ENCODE peak calls at places on chromosomes 6 and 20, in ten cellular contexts. L is CD4-positive, alpha-beta T cell; Z is heart left ventricle; R is K562; I is uterus; S is GM12878; M is H9; X is caudate nucleus; B is fibroblast of lung; Q is pancreas. W is an unnamed sample.

GRCh38 chr6:156980515-156980914 is 203.3 kb downstream of the ARID1B start:
- DNase-seq in L (no peak), Z (no peak), R (no peak), I (no peak), S (no peak), M (peak), X (no peak), B (no peak), Q (no peak), W (no peak)

GRCh38 chr20:21303872-21304586 is 898 bp downstream of the XRN2 start:
- DNase-seq in L (no peak), Z (no peak), R (no peak), I (no peak), S (no peak), M (no peak), X (no peak), B (peak), Q (no peak), W (no peak)

GRCh38 chr6:166106076-166106686 is 61.5 kb downstream of the TBXT start:
- DNase-seq in L (peak), Z (peak), R (peak), I (peak), S (peak), M (peak), X (no peak), B (peak), Q (peak), W (peak)

GRCh38 chr6:10740061-10740460 is 7.5 kb upstream of the TMEM14B start:
- DNase-seq in L (no peak), Z (no peak), R (no peak), I (no peak), S (no peak), M (no peak), X (no peak), B (no peak), Q (no peak), W (no peak)

GRCh38 chr6:74087898-74088297 is 391.9 kb downstream of the CD109 start:
- DNase-seq in L (no peak), Z (no peak), R (no peak), I (no peak), S (no peak), M (no peak), X (no peak), B (peak), Q (no peak), W (no peak)

GRCh38 chr6:41728954-41729353 is 6.5 kb downstream of the TFEB start:
- DNase-seq in L (no peak), Z (peak), R (no peak), I (no peak), S (no peak), M (no peak), X (no peak), B (no peak), Q (no peak), W (no peak)

GRCh38 chr20:35451295-35451694 is 4.1 kb upstream of the CEP250 start:
- DNase-seq in L (no peak), Z (no peak), R (no peak), I (no peak), S (no peak), M (no peak), X (no peak), B (no peak), Q (no peak), W (no peak)

GRCh38 chr6:64694356-64694755 is 1012.7 kb downstream of the EYS start:
- DNase-seq in L (no peak), Z (no peak), R (no peak), I (no peak), S (no peak), M (no peak), X (no peak), B (no peak), Q (no peak), W (no peak)

GRCh38 chr6:126170875-126171489 is 168.9 kb upstream of the CENPW start:
- DNase-seq in L (no peak), Z (no peak), R (peak), I (no peak), S (peak), M (no peak), X (no peak), B (peak), Q (no peak), W (no peak)

GRCh38 chr6:39312912-39313525 is 1.2 kb downstream of the KCNK17 start:
- DNase-seq in L (no peak), Z (peak), R (no peak), I (no peak), S (no peak), M (peak), X (no peak), B (no peak), Q (no peak), W (no peak)

GRCh38 chr6:39313526-39314272 is 520 bp downstream of the KCNK17 start:
- DNase-seq in L (no peak), Z (peak), R (no peak), I (no peak), S (no peak), M (peak), X (no peak), B (no peak), Q (peak), W (no peak)

GRCh38 chr6:39309942-39310531 is 4.2 kb downstream of the KCNK17 start:
- DNase-seq in L (peak), Z (peak), R (peak), I (peak), S (no peak), M (peak), X (peak), B (peak), Q (peak), W (peak)

GRCh38 chr6:39307462-39307861 is 6.8 kb downstream of the KCNK17 start:
- DNase-seq in L (no peak), Z (no peak), R (no peak), I (no peak), S (no peak), M (no peak), X (no peak), B (no peak), Q (no peak), W (no peak)

DNA sequence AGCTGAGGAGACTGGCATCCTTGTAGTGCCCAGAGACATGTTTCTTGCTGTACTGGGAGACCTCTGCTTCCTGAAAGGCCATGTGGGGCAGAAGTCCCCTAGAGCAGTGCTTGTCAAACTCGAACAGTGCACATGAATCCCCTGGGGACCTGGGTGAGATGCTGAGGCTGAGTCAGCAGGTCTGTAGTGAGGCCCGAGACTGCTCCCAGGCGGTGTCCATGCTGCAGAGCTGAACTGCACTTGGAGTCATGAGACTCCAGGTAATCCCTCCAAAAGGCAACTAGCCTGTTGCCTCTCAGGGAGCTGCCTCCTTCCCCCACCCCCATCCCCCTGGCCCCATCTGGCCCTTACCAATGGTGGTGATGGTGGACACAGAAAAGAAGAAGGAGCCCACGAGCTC is 3.7 kb downstream of the KCNK17 start:
- DNase-seq in L (no peak), Z (no peak), R (no peak), I (no peak), S (no peak), M (no peak), X (no peak), B (no peak), Q (no peak), W (no peak)
- H3K27ac ChIP-seq in L (no peak), Z (no peak), R (no peak), I (no peak), S (no peak), M (no peak), X (no peak), B (no peak), Q (no peak), W (no peak)

GRCh38 chr20:17844549-17845298 is 123.9 kb downstream of the SNX5 start:
- DNase-seq in L (no peak), Z (no peak), R (no peak), I (no peak), S (no peak), M (no peak), X (no peak), B (no peak), Q (peak), W (no peak)

GRCh38 chr20:17848249-17848648 is 120.3 kb downstream of the SNX5 start:
- DNase-seq in L (no peak), Z (no peak), R (no peak), I (no peak), S (no peak), M (no peak), X (no peak), B (no peak), Q (no peak), W (no peak)

GRCh38 chr20:17844133-17844429 is 124.5 kb downstream of the SNX5 start:
- DNase-seq in L (no peak), Z (no peak), R (no peak), I (no peak), S (no peak), M (no peak), X (no peak), B (no peak), Q (no peak), W (no peak)

GRCh38 chr20:17843246-17844132 is 125.1 kb downstream of the SNX5 start:
- DNase-seq in L (no peak), Z (peak), R (no peak), I (peak), S (no peak), M (no peak), X (no peak), B (peak), Q (peak), W (no peak)

GRCh38 chr20:17845701-17846475 is 122.7 kb downstream of the SNX5 start:
- DNase-seq in L (no peak), Z (no peak), R (no peak), I (no peak), S (no peak), M (no peak), X (no peak), B (peak), Q (peak), W (no peak)
- H3K27ac ChIP-seq in L (no peak), Z (peak), R (no peak), I (no peak), S (no peak), M (no peak), X (no peak), B (peak), Q (no peak), W (no peak)

DNA sequence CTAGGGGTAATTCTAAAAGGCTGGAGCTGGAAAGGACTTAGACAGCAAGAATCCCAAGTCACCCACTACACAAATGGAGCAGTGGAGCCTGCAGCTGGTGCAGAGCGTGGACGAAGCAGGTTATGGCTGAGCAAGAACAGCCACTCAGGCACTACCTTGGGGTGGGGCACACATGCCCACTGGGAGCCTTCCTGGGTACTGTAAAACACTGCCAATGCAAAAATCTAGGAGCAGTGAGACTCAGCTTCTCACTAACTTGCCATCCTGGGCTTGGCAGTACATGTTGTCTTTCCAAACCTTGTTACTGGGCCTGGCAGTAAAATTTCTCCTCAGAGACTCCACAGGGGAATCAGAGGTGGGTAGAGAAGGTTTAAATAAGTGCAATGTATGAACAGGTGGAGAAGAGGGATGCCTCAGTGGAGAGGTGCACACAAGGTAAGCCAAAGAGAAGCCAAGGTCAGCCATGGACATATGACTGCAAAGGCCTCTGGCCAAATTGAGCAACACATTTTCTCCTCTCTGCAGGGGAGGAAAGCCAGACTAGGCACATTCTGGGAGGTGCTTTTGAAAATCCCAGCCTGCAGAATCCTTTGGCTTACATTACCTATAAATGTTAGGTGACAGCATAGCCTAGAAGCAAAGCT is 105.6 kb downstream of the TNFRSF21 start:
- DNase-seq in L (no peak), Z (no peak), R (no peak), I (no peak), S (no peak), M (no peak), X (no peak), B (no peak), Q (no peak), W (no peak)
- H3K27ac ChIP-seq in L (no peak), Z (no peak), R (no peak), I (no peak), S (no peak), M (no peak), X (no peak), B (no peak), Q (no peak), W (no peak)

GRCh38 chr6:31534011-31534410 is 5.2 kb downstream of the MCCD1 start:
- DNase-seq in L (no peak), Z (no peak), R (no peak), I (no peak), S (no peak), M (no peak), X (no peak), B (no peak), Q (no peak), W (no peak)
- H3K27ac ChIP-seq in L (no peak), Z (no peak), R (no peak), I (no peak), S (no peak), M (no peak), X (no peak), B (no peak), Q (no peak), W (no peak)

DNA sequence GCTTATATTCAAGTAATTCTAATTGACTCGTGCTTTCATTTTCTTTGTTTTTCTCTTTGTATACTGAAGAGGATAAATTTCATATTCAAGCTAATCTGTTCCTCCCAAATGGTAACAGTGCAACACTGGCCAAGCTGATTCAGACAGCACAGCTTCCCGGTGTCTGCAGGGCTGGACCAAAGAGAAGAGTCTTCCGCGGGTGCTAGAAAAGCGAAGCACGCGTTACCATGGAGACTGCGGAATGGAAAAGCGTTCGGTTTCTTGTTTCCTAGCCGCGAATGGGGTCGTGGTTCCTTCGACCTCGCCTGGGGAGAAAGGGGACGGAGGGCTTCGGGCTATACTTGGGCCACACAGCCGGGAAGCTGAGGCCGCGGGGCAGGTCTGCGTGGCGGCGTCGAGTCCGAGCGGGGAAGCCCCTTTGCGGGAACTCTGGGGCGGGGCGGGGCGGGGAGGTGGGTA is 6.2 kb upstream of the ZNF311 start:
- DNase-seq in L (peak), Z (no peak), R (peak), I (peak), S (no peak), M (peak), X (no peak), B (peak), Q (no peak), W (no peak)
- H3K27ac ChIP-seq in L (no peak), Z (peak), R (peak), I (peak), S (no peak), M (no peak), X (no peak), B (peak), Q (no peak), W (no peak)

GRCh38 chr20:56422131-56422823 is 10.2 kb downstream of the CASS4 start:
- DNase-seq in L (no peak), Z (no peak), R (peak), I (no peak), S (no peak), M (no peak), X (no peak), B (peak), Q (no peak), W (no peak)

GRCh38 chr20:56420940-56421688 is 9.1 kb downstream of the CASS4 start:
- DNase-seq in L (no peak), Z (no peak), R (peak), I (no peak), S (no peak), M (no peak), X (no peak), B (no peak), Q (no peak), W (no peak)

GRCh38 chr20:56417911-56418310 is 5.9 kb downstream of the CASS4 start:
- DNase-seq in L (no peak), Z (no peak), R (no peak), I (no peak), S (no peak), M (no peak), X (no peak), B (no peak), Q (no peak), W (no peak)

GRCh38 chr20:56418385-56418861 is 6.4 kb downstream of the CASS4 start:
- DNase-seq in L (no peak), Z (no peak), R (peak), I (no peak), S (no peak), M (no peak), X (no peak), B (no peak), Q (no peak), W (no peak)

DNA sequence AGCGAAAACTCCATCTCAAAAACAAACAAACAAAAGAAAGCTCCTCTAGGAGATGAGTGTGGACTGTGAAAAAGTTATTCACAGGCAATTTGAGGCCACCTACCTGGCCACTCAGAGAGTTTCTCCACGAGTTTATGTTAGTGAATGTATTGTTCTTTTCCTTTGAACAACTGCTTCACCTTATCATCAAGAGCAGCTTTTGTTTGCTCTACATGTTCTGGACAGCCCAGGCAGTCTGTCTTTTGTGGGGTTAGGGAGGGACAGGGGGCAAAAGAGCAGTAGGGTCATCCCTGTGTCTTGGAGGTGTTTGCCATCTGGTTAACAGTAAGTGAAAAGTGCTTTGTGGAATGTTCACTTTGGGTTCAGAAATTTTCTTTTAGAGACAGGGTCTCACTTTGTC is 8.0 kb downstream of the CASS4 start:
- DNase-seq in L (no peak), Z (no peak), R (peak), I (no peak), S (no peak), M (no peak), X (no peak), B (no peak), Q (no peak), W (no peak)
- H3K27ac ChIP-seq in L (peak), Z (peak), R (peak), I (no peak), S (no peak), M (no peak), X (peak), B (no peak), Q (no peak), W (no peak)

DNA sequence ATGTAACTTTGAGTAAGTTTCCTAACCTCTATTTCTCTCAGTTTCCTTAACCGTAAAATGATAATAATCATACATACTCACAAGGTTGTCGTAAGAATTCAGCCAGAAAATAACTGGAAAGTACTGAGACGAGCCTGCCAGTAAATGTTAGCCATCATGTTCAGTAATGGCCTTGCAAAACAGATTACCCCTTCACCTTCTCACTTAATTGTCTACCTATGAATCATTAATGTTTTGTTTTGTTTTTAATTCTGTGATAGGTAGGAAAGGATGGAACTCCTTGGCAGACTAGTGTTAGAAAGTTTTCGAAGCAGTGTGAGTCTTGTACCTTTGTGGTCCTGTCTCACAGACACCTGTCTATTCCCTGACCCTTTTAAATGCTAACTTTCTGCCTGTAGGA is 50.6 kb downstream of the MAPK14 start:
- DNase-seq in L (no peak), Z (no peak), R (no peak), I (no peak), S (no peak), M (no peak), X (no peak), B (no peak), Q (no peak), W (no peak)
- H3K27ac ChIP-seq in L (no peak), Z (no peak), R (no peak), I (peak), S (no peak), M (no peak), X (no peak), B (no peak), Q (no peak), W (no peak)

GRCh38 chr20:56424931-56425330 is 12.9 kb downstream of the CASS4 start:
- DNase-seq in L (no peak), Z (no peak), R (no peak), I (no peak), S (no peak), M (no peak), X (no peak), B (no peak), Q (no peak), W (no peak)

GRCh38 chr20:56426026-56426425 is 14.0 kb downstream of the CASS4 start:
- DNase-seq in L (no peak), Z (no peak), R (no peak), I (no peak), S (no peak), M (no peak), X (no peak), B (no peak), Q (no peak), W (no peak)

GRCh38 chr20:56426926-56427325 is 14.9 kb downstream of the CASS4 start:
- DNase-seq in L (no peak), Z (no peak), R (no peak), I (no peak), S (no peak), M (no peak), X (no peak), B (no peak), Q (no peak), W (no peak)

GRCh38 chr20:56427797-56428196 is 15.7 kb downstream of the CASS4 start:
- DNase-seq in L (no peak), Z (no peak), R (no peak), I (no peak), S (no peak), M (no peak), X (no peak), B (no peak), Q (no peak), W (no peak)

GRCh38 chr20:56422824-56423189 is 10.7 kb downstream of the CASS4 start:
- DNase-seq in L (no peak), Z (no peak), R (peak), I (no peak), S (no peak), M (no peak), X (no peak), B (no peak), Q (no peak), W (no peak)
- H3K27ac ChIP-seq in L (no peak), Z (peak), R (peak), I (peak), S (no peak), M (no peak), X (peak), B (peak), Q (no peak), W (no peak)

W was measured in Peyer's patch.